ENCODE peak calls at places on chromosomes 4 and X, in five cellular contexts. X is CD8-positive, alpha-beta memory T cell; G is LoVo; K is left cardiac atrium; Y is NCI-H2081. O is an unnamed sample.

GRCh38 chrX:147498796-147499195 is 412.9 kb upstream of the FMR1 start:
- DNase-seq in K (no peak), G (no peak), Y (no peak), X (no peak), O (no peak)

GRCh38 chr4:25654971-25655963 is at the start of gene SLC34A2:
- DNase-seq in Y (no peak), K (no peak), X (no peak), G (peak; percentile 13), O (no peak)

GRCh38 chr4:174170091-174170490 is 113.4 kb downstream of the FBXO8 start:
- DNase-seq in X (no peak), G (no peak), Y (no peak), K (no peak), O (no peak)

GRCh38 chrX:129932792-129933321 is 26.9 kb downstream of the UTP14A start:
- DNase-seq in K (peak; percentile 42), X (no peak), Y (no peak), G (no peak), O (peak; percentile 52)

GRCh38 chr4:112183252-112183651 is 38.0 kb downstream of the FAM241A start:
- DNase-seq in K (no peak), G (no peak), X (no peak), Y (no peak), O (no peak)

GRCh38 chrX:105460366-105460765 is 239.9 kb upstream of the TEX13A start:
- DNase-seq in Y (no peak), X (no peak), K (no peak), G (no peak), O (no peak)

GRCh38 chrX:132086717-132087116 is 41.1 kb downstream of the FRMD7 start:
- DNase-seq in Y (no peak), X (no peak), K (no peak), G (no peak), O (no peak)

GRCh38 chr4:4424499-4425115 is 37.7 kb downstream of the NSG1 start:
- DNase-seq in Y (no peak), G (no peak), X (no peak), K (no peak), O (no peak)

GRCh38 chrX:74232859-74233258 is 71.1 kb upstream of the ZCCHC13 start:
- DNase-seq in K (no peak), Y (peak; percentile 29), X (no peak), G (no peak), O (no peak)

GRCh38 chr4:143358923-143359694 is 22.4 kb downstream of the GAB1 start:
- DNase-seq in G (peak; percentile 74), X (no peak), Y (no peak), K (no peak), O (peak; percentile 62)

GRCh38 chr4:147118523-147118922 is 172.9 kb upstream of the TTC29 start:
- DNase-seq in G (no peak), Y (no peak), X (no peak), K (no peak), O (no peak)

GRCh38 chr4:151690884-151691283 is 69.9 kb downstream of the GATB start:
- DNase-seq in G (no peak), X (no peak), K (no peak), Y (no peak), O (no peak)

GRCh38 chr4:189002475-189002874 is 863.2 kb downstream of the TRIML1 start:
- DNase-seq in X (no peak), K (no peak), Y (no peak), G (no peak), O (no peak)

GRCh38 chrX:45801554-45801953 is 600.9 kb upstream of the DIPK2B start:
- DNase-seq in X (no peak), G (no peak), Y (peak; percentile 17), K (no peak), O (no peak)

GRCh38 chr4:120693817-120694216 is 228.7 kb downstream of the PRDM5 start:
- DNase-seq in X (no peak), G (no peak), K (no peak), Y (no peak), O (no peak)

GRCh38 chr4:110514889-110515479 is 39.0 kb downstream of the ENPEP start:
- DNase-seq in X (no peak), Y (peak; percentile 28), G (peak; percentile 63), K (no peak), O (no peak)

GRCh38 chrX:65392284-65392683 is 142.3 kb downstream of the LAS1L start:
- DNase-seq in G (no peak), K (no peak), Y (no peak), X (no peak), O (no peak)